ENCODE peak calls at places on chromosome 10, in ten cellular contexts. C, B, G, J, D, L, M, N, P and S are unnamed samples.

GRCh38 chr10:3274414-3274813 is 101.8 kb upstream of the PITRM1 start:
- DNase-seq in C (no peak), B (no peak), G (no peak), J (no peak), D (no peak), L (no peak), M (no peak), N (no peak), P (no peak), S (no peak)

GRCh38 chr10:86828145-86828544 is 71.7 kb downstream of the BMPR1A start:
- DNase-seq in C (no peak), B (no peak), G (no peak), J (no peak), D (no peak), L (no peak), M (no peak), N (no peak), P (no peak), S (no peak)

GRCh38 chr10:79045566-79046175 is 23.1 kb upstream of the ZMIZ1 start:
- DNase-seq in C (no peak), B (no peak), G (no peak), J (no peak), D (no peak), L (no peak), M (no peak), N (no peak), P (no peak), S (no peak)

GRCh38 chr10:34795334-34795733 is 19.8 kb downstream of the PARD3 start:
- DNase-seq in C (no peak), B (no peak), G (no peak), J (no peak), D (no peak), L (no peak), M (no peak), N (no peak), P (no peak), S (no peak)

GRCh38 chr10:50552771-50553535 is 70.8 kb downstream of the SGMS1 start:
- DNase-seq in C (peak), B (no peak), G (peak), J (no peak), D (no peak), L (no peak), M (no peak), N (peak), P (peak), S (no peak)

GRCh38 chr10:14574291-14574690 is 200.4 kb downstream of the FAM107B start:
- DNase-seq in C (no peak), B (no peak), G (no peak), J (peak), D (no peak), L (no peak), M (no peak), N (no peak), P (peak), S (no peak)

GRCh38 chr10:79449181-79450146 is 4.0 kb upstream of the ZCCHC24 start:
- DNase-seq in C (no peak), B (no peak), G (no peak), J (no peak), D (no peak), L (no peak), M (no peak), N (peak), P (no peak), S (no peak)

GRCh38 chr10:47364366-47364765 is 16.2 kb downstream of the RBP3 start:
- DNase-seq in C (no peak), B (no peak), G (no peak), J (no peak), D (no peak), L (no peak), M (no peak), N (no peak), P (no peak), S (no peak)

GRCh38 chr10:48636901-48637300 is 32.0 kb upstream of the ARHGAP22 start:
- DNase-seq in C (no peak), B (no peak), G (no peak), J (no peak), D (no peak), L (no peak), M (no peak), N (no peak), P (no peak), S (no peak)

GRCh38 chr10:74556072-74556705 is 270.2 kb upstream of the KAT6B start:
- DNase-seq in C (no peak), B (no peak), G (no peak), J (no peak), D (no peak), L (no peak), M (no peak), N (no peak), P (no peak), S (no peak)

GRCh38 chr10:116752969-116753665 is 10.8 kb upstream of the HSPA12A start:
- DNase-seq in C (no peak), B (no peak), G (no peak), J (peak), D (no peak), L (no peak), M (no peak), N (no peak), P (peak), S (no peak)

GRCh38 chr10:122525788-122526187 is 34.8 kb upstream of the DMBT1 start:
- DNase-seq in C (no peak), B (no peak), G (peak), J (no peak), D (no peak), L (peak), M (no peak), N (peak), P (no peak), S (no peak)

GRCh38 chr10:89088901-89089300 is 98.3 kb downstream of the FAS start:
- DNase-seq in C (no peak), B (no peak), G (no peak), J (no peak), D (no peak), L (no peak), M (no peak), N (no peak), P (no peak), S (no peak)

GRCh38 chr10:112775892-112776679 is 174.0 kb upstream of the TCF7L2 start:
- DNase-seq in C (no peak), B (no peak), G (no peak), J (no peak), D (no peak), L (no peak), M (peak), N (no peak), P (no peak), S (no peak)

GRCh38 chr10:70693619-70694286 is 21.4 kb downstream of the ADAMTS14 start:
- DNase-seq in C (no peak), B (no peak), G (no peak), J (no peak), D (no peak), L (no peak), M (no peak), N (no peak), P (no peak), S (no peak)

GRCh38 chr10:114283091-114283490 is 44.0 kb downstream of the VWA2 start:
- DNase-seq in C (no peak), B (no peak), G (no peak), J (no peak), D (no peak), L (no peak), M (no peak), N (no peak), P (no peak), S (no peak)

GRCh38 chr10:34236927-34237326 is 578.2 kb downstream of the PARD3 start:
- DNase-seq in C (no peak), B (no peak), G (no peak), J (no peak), D (no peak), L (no peak), M (no peak), N (no peak), P (no peak), S (no peak)

GRCh38 chr10:76160758-76161555 is 729.5 kb downstream of the LRMDA start:
- DNase-seq in C (no peak), B (no peak), G (peak), J (no peak), D (no peak), L (no peak), M (no peak), N (no peak), P (no peak), S (no peak)

GRCh38 chr10:131244836-131245235 is 66.7 kb downstream of the TCERG1L start:
- DNase-seq in C (no peak), B (no peak), G (no peak), J (no peak), D (no peak), L (no peak), M (no peak), N (no peak), P (no peak), S (no peak)

GRCh38 chr10:69994262-69994661 is 58.4 kb upstream of the MACROH2A2 start:
- DNase-seq in C (peak), B (no peak), G (peak), J (peak), D (no peak), L (peak), M (no peak), N (peak), P (peak), S (no peak)